ENCODE peak calls at places on chromosome 3, in four cellular contexts. Z, P, C and U are unnamed samples.

GRCh38 chr3:188468672-188469071 is 314.7 kb downstream of the LPP start:
- DNase-seq in P (no peak), C (no peak), Z (no peak), U (no peak)

GRCh38 chr3:164470471-164470870 is 607.8 kb downstream of the SI start:
- DNase-seq in Z (no peak), P (no peak), C (no peak), U (no peak)

GRCh38 chr3:101292027-101292426 is 28.3 kb downstream of the IMPG2 start:
- DNase-seq in P (no peak), Z (no peak), C (no peak), U (no peak)

GRCh38 chr3:71317749-71318458 is 265.6 kb downstream of the FOXP1 start:
- DNase-seq in C (no peak), P (no peak), Z (no peak), U (no peak)

GRCh38 chr3:106862067-106862466 is 515.2 kb upstream of the CCDC54 start:
- DNase-seq in P (no peak), Z (no peak), C (no peak), U (peak; percentile 47)

GRCh38 chr3:127774647-127775046 is 47.7 kb downstream of the MGLL start:
- DNase-seq in Z (no peak), C (no peak), P (no peak), U (no peak)

GRCh38 chr3:196055267-196055666 is 26.6 kb downstream of the TFRC start:
- DNase-seq in P (no peak), Z (no peak), C (no peak), U (no peak)

GRCh38 chr3:195746751-195747150 is 26.0 kb downstream of the MUC20 start:
- DNase-seq in P (no peak), C (no peak), Z (no peak), U (no peak)

GRCh38 chr3:10017636-10018292 is 8.5 kb upstream of the FANCD2 start:
- DNase-seq in P (peak; percentile 86), C (no peak), Z (no peak), U (no peak)

GRCh38 chr3:185421577-185422232 is 58.8 kb downstream of the MAP3K13 start:
- DNase-seq in P (no peak), Z (no peak), C (no peak), U (no peak)